ENCODE peak calls at places on chromosomes 11 and 22, in nine cellular contexts. K is sigmoid colon, Y is mucosa of descending colon, F is testis, S is A549, O is BJ, U is hepatocyte, H is colonic mucosa, Q is psoas muscle. M is an unnamed sample.

GRCh38 chr22:27336151-27337090 is 465.1 kb downstream of the MN1 start:
- DNase-seq in K (no peak), Y (no peak), F (no peak), S (no peak), O (no peak), U (no peak), H (no peak), Q (no peak), M (no peak)

GRCh38 chr11:77823775-77824174 is 2.8 kb downstream of the AAMDC start:
- DNase-seq in K (no peak), Y (no peak), F (no peak), S (no peak), O (no peak), U (peak), H (no peak), Q (no peak), M (no peak)

GRCh38 chr11:27711725-27712124 is 11.5 kb upstream of the BDNF start:
- DNase-seq in K (no peak), Y (no peak), F (no peak), S (no peak), O (no peak), U (no peak), H (no peak), Q (no peak), M (no peak)

GRCh38 chr22:29309332-29310064 is 3.0 kb downstream of the GAS2L1 start:
- DNase-seq in K (peak), Y (peak), F (peak), S (no peak), O (no peak), U (no peak), H (peak), Q (no peak), M (peak)

GRCh38 chr11:103961010-103961409 is 75.4 kb upstream of the DDI1 start:
- DNase-seq in K (no peak), Y (no peak), F (no peak), S (peak), O (no peak), U (no peak), H (no peak), Q (no peak), M (peak)

GRCh38 chr11:9769621-9770020 is 105.7 kb downstream of the SWAP70 start:
- DNase-seq in K (no peak), Y (no peak), F (no peak), S (no peak), O (no peak), U (no peak), H (no peak), Q (no peak), M (no peak)

GRCh38 chr11:47393163-47394049 is 15.0 kb upstream of the SLC39A13 start:
- DNase-seq in K (peak), Y (peak), F (peak), S (no peak), O (no peak), U (peak), H (no peak), Q (peak), M (no peak)

GRCh38 chr11:74650498-74650897 is 58.1 kb downstream of the POLD3 start:
- DNase-seq in K (peak), Y (no peak), F (no peak), S (no peak), O (peak), U (no peak), H (no peak), Q (peak), M (no peak)

GRCh38 chr11:100684101-100685065 is 2.7 kb upstream of the ARHGAP42 start:
- DNase-seq in K (no peak), Y (no peak), F (no peak), S (no peak), O (no peak), U (no peak), H (no peak), Q (no peak), M (peak)

GRCh38 chr11:103812680-103813079 is 223.8 kb upstream of the DDI1 start:
- DNase-seq in K (no peak), Y (no peak), F (no peak), S (no peak), O (no peak), U (no peak), H (no peak), Q (no peak), M (no peak)

GRCh38 chr11:26753738-26754504 is 32.1 kb upstream of the SLC5A12 start:
- DNase-seq in K (peak), Y (no peak), F (peak), S (peak), O (peak), U (peak), H (peak), Q (peak), M (peak)

GRCh38 chr11:110526323-110526722 is 96.6 kb downstream of the FDX1 start:
- DNase-seq in K (no peak), Y (no peak), F (no peak), S (no peak), O (no peak), U (no peak), H (no peak), Q (no peak), M (no peak)

GRCh38 chr11:110527146-110527545 is 97.4 kb downstream of the FDX1 start:
- DNase-seq in K (no peak), Y (no peak), F (no peak), S (no peak), O (no peak), U (no peak), H (no peak), Q (no peak), M (no peak)

GRCh38 chr11:110525883-110526282 is 96.1 kb downstream of the FDX1 start:
- DNase-seq in K (no peak), Y (no peak), F (peak), S (no peak), O (peak), U (peak), H (no peak), Q (peak), M (peak)

GRCh38 chr11:110531056-110531756 is 101.5 kb downstream of the FDX1 start:
- DNase-seq in K (no peak), Y (no peak), F (peak), S (no peak), O (no peak), U (no peak), H (no peak), Q (no peak), M (peak)

DNA sequence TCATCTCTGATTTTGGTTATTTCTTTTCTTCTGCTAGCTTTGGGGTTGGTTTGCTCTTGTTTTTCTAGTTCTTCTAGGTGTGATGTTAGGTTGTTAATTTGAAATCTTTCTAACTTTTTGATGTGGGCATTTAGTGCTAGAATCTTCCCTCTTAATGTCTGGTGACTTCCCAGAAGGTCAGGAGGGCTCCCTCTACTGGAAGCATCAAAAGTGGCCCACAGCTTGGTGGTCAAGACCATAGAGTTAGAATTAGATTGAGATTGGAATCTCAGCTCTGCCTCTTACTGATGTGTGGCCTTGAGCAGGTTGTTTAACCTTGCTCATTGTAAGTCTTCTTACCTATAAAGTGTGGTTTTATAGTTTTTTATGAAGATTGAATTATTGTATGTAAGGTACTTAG is 99.3 kb downstream of the FDX1 start:
- DNase-seq in K (no peak), Y (no peak), F (peak), S (no peak), O (no peak), U (no peak), H (no peak), Q (no peak), M (peak)
- TF ChIP-seq CTCF in K (no peak), Y (no peak), F (no peak), S (peak), O (peak), U (peak), H (peak), Q (peak), M (peak)

DNA sequence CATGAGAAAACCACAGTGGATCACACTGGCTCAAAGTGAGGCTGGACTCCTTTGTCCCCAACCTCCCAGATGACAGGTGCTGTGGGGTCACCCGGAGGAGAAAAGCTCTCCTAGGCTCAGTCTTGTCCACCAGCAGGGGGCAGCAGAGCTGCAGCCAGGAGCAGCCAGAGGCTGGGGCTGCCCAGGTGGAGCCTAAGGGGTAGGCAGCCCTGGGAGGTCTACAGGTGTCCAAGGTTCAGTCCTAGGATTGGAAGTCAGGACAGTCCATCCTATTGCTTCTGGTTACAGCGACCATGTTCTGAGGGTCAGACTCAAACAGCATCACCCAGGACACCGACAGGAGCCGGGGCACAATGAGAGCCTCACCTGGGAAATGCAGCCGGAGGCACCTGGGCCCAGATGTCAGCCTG is 77.6 kb upstream of the IGLL5 start:
- DNase-seq in K (no peak), Y (peak), F (peak), S (peak), O (no peak), U (peak), H (no peak), Q (peak), M (peak)
- TF ChIP-seq CTCF in K (peak), Y (peak), F (peak), S (peak), O (peak), U (peak), H (peak), Q (peak), M (peak)

GRCh38 chr11:32069361-32070058 is 21.4 kb upstream of the RCN1 start:
- DNase-seq in K (no peak), Y (no peak), F (no peak), S (no peak), O (no peak), U (no peak), H (no peak), Q (no peak), M (no peak)

GRCh38 chr11:32070707-32071106 is 20.2 kb upstream of the RCN1 start:
- DNase-seq in K (no peak), Y (no peak), F (no peak), S (no peak), O (no peak), U (no peak), H (no peak), Q (no peak), M (no peak)

GRCh38 chr11:32068134-32068533 is 22.7 kb upstream of the RCN1 start:
- DNase-seq in K (no peak), Y (no peak), F (no peak), S (no peak), O (no peak), U (peak), H (no peak), Q (no peak), M (no peak)

GRCh38 chr11:32072872-32073661 is 17.8 kb upstream of the RCN1 start:
- DNase-seq in K (no peak), Y (no peak), F (no peak), S (no peak), O (no peak), U (no peak), H (no peak), Q (no peak), M (no peak)

GRCh38 chr11:32071811-32072210 is 19.1 kb upstream of the RCN1 start:
- DNase-seq in K (no peak), Y (no peak), F (peak), S (peak), O (no peak), U (peak), H (no peak), Q (no peak), M (peak)
- TF ChIP-seq CTCF in K (no peak), Y (no peak), F (peak), S (no peak), O (peak), U (peak), H (no peak), Q (no peak), M (peak)

GRCh38 chr11:49995559-49995958 is 13.2 kb upstream of the OR4C12 start:
- DNase-seq in K (no peak), Y (no peak), F (peak), S (no peak), O (no peak), U (peak), H (peak), Q (no peak), M (peak)
- TF ChIP-seq CTCF in K (peak), Y (no peak), F (peak), S (peak), O (peak), U (peak), H (no peak), Q (peak), M (peak)

DNA sequence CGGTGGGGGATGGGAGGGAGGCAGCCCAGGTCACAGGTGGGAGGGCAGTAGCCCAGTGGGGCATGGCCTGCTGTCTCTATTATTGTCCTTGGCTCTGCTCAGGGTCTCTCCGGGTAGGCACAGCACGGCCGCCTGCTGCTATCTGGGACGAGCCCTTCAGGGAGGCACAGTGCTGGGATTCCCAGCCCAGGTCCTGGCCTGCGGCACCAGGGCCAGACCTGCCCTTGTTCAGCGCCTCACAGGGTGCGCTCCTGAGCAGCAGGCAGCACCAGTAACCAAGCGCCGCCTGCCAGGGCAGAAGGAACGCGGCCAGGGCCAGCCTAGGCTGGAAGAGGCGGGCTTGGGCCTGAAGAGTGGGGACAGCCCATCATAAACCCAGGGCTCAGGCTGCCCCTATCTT is 151.0 kb downstream of the MPPED1 start:
- DNase-seq in K (no peak), Y (no peak), F (no peak), S (no peak), O (no peak), U (no peak), H (no peak), Q (no peak), M (no peak)
- TF ChIP-seq CTCF in K (no peak), Y (no peak), F (no peak), S (no peak), O (no peak), U (no peak), H (no peak), Q (no peak), M (no peak)

DNA sequence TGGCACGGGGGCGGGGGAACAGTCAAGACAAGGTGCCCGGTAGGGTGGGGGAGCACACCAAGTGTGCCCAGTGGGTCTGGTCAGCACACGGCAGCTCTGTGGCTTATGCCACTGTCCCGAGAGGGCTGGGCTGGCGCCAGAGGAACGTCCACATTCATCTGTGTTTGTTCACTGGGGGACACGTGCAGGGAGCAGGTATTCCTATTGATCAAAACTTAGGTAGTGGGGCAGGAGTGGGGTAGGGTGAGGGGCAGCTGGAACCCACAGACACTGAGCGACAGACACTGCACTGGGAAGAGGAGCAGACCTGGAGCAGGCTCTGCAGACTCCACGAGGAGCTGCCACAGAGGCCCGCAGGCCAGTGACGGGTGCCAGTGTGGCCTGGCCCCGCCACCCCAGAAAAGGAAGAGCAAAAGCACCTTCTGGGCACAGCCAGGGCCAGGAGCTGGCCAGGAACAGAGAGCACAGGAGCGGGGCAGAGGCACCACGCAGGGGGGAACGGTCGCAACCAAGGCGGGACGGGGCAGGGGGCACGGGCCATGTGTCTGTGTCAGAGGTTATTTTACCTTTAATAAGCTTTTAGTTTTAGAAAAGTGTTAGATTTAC is 2.1 kb upstream of the MOB2 start:
- DNase-seq in K (peak), Y (peak), F (no peak), S (no peak), O (no peak), U (no peak), H (no peak), Q (no peak), M (no peak)
- TF ChIP-seq CTCF in K (no peak), Y (no peak), F (no peak), S (no peak), O (no peak), U (no peak), H (no peak), Q (no peak), M (no peak)